ENCODE peak calls at places on chromosomes 1 and 21, in four cellular contexts. One of them, this sample, is unnamed.

GRCh38 chr1:156815307-156815826 is 1.3 kb downstream of the SH2D2A start:
- DNase-seq in HepG2: no peak
- DNase-seq in GM12878: no peak
- DNase-seq in SK-N-SH: peak; percentile 85
- DNase-seq in this sample: peak; percentile 50

GRCh38 chr1:244231572-244232315 is 180.7 kb downstream of the ZBTB18 start:
- DNase-seq in HepG2: no peak
- DNase-seq in GM12878: no peak
- DNase-seq in SK-N-SH: peak; percentile 66
- DNase-seq in this sample: no peak

GRCh38 chr1:67947114-67947513 is 103.3 kb downstream of the DIRAS3 start:
- DNase-seq in HepG2: no peak
- DNase-seq in GM12878: no peak
- DNase-seq in SK-N-SH: no peak
- DNase-seq in this sample: no peak

GRCh38 chr1:245105815-245106410 is 48.9 kb upstream of the KIF26B start:
- DNase-seq in HepG2: no peak
- DNase-seq in GM12878: no peak
- DNase-seq in SK-N-SH: no peak
- DNase-seq in this sample: no peak

GRCh38 chr1:161082996-161083742 is 6.2 kb downstream of the NECTIN4 start:
- DNase-seq in HepG2: peak; percentile 76
- DNase-seq in GM12878: no peak
- DNase-seq in SK-N-SH: peak; percentile 60
- DNase-seq in this sample: peak; percentile 74

GRCh38 chr1:26330276-26330675 is 12.5 kb downstream of the CD52 start:
- DNase-seq in HepG2: no peak
- DNase-seq in GM12878: no peak
- DNase-seq in SK-N-SH: no peak
- DNase-seq in this sample: no peak

GRCh38 chr1:241615043-241615974 is 24.9 kb downstream of the CHML start:
- DNase-seq in HepG2: peak; percentile 86
- DNase-seq in GM12878: no peak
- DNase-seq in SK-N-SH: no peak
- DNase-seq in this sample: no peak

GRCh38 chr1:115313173-115313572 is 24.9 kb downstream of the NGF start:
- DNase-seq in HepG2: no peak
- DNase-seq in GM12878: no peak
- DNase-seq in SK-N-SH: no peak
- DNase-seq in this sample: no peak

GRCh38 chr1:1004420-1004779 is 4.5 kb upstream of the HES4 start:
- DNase-seq in HepG2: no peak
- DNase-seq in GM12878: no peak
- DNase-seq in SK-N-SH: peak; percentile 54
- DNase-seq in this sample: no peak

GRCh38 chr1:24107462-24108225 is 4.3 kb downstream of the MYOM3 start:
- DNase-seq in HepG2: no peak
- DNase-seq in GM12878: no peak
- DNase-seq in SK-N-SH: no peak
- DNase-seq in this sample: no peak

GRCh38 chr1:17874665-17875064 is 119.5 kb downstream of the ACTL8 start:
- DNase-seq in HepG2: no peak
- DNase-seq in GM12878: no peak
- DNase-seq in SK-N-SH: no peak
- DNase-seq in this sample: no peak

GRCh38 chr1:32989160-32989894 is 24.7 kb upstream of the RNF19B start:
- DNase-seq in HepG2: no peak
- DNase-seq in GM12878: no peak
- DNase-seq in SK-N-SH: no peak
- DNase-seq in this sample: peak; percentile 77

GRCh38 chr1:4801192-4801924 is 146.9 kb downstream of the AJAP1 start:
- DNase-seq in HepG2: no peak
- DNase-seq in GM12878: no peak
- DNase-seq in SK-N-SH: no peak
- DNase-seq in this sample: no peak

GRCh38 chr1:167922023-167922422 is 8.1 kb upstream of the ADCY10 start:
- DNase-seq in HepG2: no peak
- DNase-seq in GM12878: no peak
- DNase-seq in SK-N-SH: no peak
- DNase-seq in this sample: no peak

GRCh38 chr1:54402896-54403295 is 3.3 kb downstream of the SSBP3 start:
- DNase-seq in HepG2: no peak
- DNase-seq in GM12878: no peak
- DNase-seq in SK-N-SH: no peak
- DNase-seq in this sample: no peak

GRCh38 chr1:89147707-89148106 is 21.8 kb upstream of the GBP2 start:
- DNase-seq in HepG2: no peak
- DNase-seq in GM12878: no peak
- DNase-seq in SK-N-SH: no peak
- DNase-seq in this sample: no peak

GRCh38 chr1:89143484-89143883 is 17.6 kb upstream of the GBP2 start:
- DNase-seq in HepG2: no peak
- DNase-seq in GM12878: no peak
- DNase-seq in SK-N-SH: no peak
- DNase-seq in this sample: no peak

GRCh38 chr1:89142160-89142559 is 16.2 kb upstream of the GBP2 start:
- DNase-seq in HepG2: no peak
- DNase-seq in GM12878: no peak
- DNase-seq in SK-N-SH: no peak
- DNase-seq in this sample: no peak
- TF ChIP-seq NFIC in HepG2: no peak
- TF ChIP-seq NFIC in GM12878: no peak
- TF ChIP-seq NFIC in SK-N-SH: no peak
- TF ChIP-seq NFIC in this sample: no peak

GRCh38 chr1:50422946-50423669 is at the start of gene DMRTA2:
- DNase-seq in HepG2: no peak
- DNase-seq in GM12878: no peak
- DNase-seq in SK-N-SH: peak; percentile 86
- DNase-seq in this sample: no peak
- H3K4me3 ChIP-seq in HepG2: no peak within 1 kb of the TSS
- H3K4me3 ChIP-seq in GM12878: peak within 1 kb of the TSS; percentile 67
- H3K4me3 ChIP-seq in SK-N-SH: peak within 1 kb of the TSS; percentile 48
- H3K4me3 ChIP-seq in this sample: no peak within 1 kb of the TSS

GRCh38 chr21:46253610-46254124 is 25.1 kb upstream of the LSS start:
- DNase-seq in HepG2: no peak
- DNase-seq in GM12878: peak; percentile 89
- DNase-seq in SK-N-SH: no peak
- DNase-seq in this sample: peak; percentile 60
- TF ChIP-seq NFIC in HepG2: no peak
- TF ChIP-seq NFIC in GM12878: no peak
- TF ChIP-seq NFIC in SK-N-SH: no peak
- TF ChIP-seq NFIC in this sample: no peak

DNA sequence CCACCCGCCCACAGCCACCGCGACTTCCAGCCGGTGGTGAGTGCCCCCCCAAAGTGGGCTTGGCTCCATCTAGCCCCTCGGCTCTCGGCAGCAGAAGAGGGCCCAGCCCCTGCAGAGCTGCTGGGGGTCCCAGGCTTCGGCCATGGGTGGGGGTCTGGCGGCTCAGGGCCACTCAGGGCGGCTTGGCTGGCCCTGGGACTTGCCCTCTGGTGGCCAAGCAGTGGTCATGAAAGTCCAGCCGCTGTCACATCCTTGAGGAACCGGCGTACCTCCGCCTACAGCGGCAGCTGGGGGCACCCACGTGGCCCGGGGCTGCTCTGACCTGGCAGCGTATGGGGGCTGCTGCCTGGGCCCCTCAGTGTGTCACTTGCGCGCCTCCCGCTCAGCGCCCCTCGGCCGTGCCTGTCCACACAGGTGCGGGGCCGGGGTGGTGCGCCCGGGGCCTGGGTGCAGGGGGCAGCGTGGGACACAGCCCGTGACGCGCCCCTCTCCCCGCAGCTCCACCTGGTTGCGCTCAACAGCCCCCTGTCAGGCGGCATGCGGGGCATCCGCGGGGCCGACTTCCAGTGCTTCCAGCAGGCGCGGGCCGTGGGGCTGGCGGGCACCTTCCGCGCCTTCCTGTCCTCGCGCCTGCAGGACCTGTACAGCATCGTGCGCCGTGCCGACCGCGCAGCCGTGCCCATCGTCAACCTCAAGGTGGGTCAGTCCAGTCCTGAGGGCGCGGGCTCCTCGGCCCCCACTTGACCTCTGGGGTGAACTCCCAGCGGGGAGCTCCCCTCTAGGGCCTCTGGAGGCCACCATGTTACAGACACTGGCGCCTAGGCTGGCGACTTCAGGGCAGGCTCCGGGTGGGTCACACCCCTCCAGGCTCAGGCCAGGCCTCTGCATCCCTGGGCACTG is 32.4 kb downstream of the SLC19A1 start:
- DNase-seq in HepG2: no peak
- DNase-seq in GM12878: no peak
- DNase-seq in SK-N-SH: peak; percentile 61
- DNase-seq in this sample: no peak
- H3K4me3 ChIP-seq in HepG2: no peak overlapping the region
- H3K4me3 ChIP-seq in GM12878: no peak overlapping the region
- H3K4me3 ChIP-seq in SK-N-SH: no peak overlapping the region
- H3K4me3 ChIP-seq in this sample: no peak overlapping the region

DNA sequence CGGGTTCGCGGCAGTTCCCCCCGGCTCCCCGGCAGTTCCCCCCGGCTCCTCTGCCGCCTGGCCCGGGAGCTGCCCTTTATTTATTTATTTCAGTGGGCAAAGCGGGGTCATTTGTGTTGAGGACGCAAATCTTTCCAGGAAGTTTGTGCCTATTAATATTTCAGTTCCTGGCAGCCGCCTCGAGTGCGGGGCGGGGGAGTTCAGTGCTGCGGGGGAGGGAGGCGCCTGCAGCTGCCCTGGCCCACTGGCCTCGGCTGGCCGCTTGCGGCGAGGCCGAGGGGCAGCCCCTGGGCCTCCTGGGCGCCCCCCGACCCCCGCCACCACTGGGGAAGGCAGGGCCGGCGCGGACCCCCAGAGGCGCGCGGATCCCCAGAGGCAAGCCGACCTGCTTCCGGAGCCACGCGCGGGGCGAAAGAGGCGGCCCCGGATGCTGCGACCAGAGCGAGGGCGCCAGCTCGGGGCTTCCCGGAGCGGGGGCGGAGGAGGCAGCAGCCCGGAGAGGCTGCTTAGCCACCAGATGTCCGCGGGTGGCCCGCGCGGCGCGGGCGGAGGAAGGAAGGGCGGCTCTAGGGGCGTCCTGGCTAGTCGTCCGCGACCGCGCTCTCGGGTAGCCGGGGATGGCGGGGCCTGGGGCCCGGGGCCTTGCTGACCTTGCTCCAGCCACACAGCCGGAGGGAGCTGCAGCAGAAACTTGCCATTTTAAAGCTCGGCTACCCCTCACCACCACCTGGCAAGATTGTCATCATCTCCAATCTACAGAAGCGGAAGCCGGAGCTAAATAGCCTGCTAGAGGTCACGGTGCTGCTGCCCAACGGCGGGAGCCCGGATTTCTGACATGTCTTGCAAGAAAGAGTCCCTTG is 48.0 kb downstream of the H3-3A start:
- DNase-seq in HepG2: no peak
- DNase-seq in GM12878: peak; percentile 41
- DNase-seq in SK-N-SH: peak; percentile 92
- DNase-seq in this sample: peak; percentile 91
- TF ChIP-seq NFIC in HepG2: no peak
- TF ChIP-seq NFIC in GM12878: peak; percentile 36
- TF ChIP-seq NFIC in SK-N-SH: peak; percentile 25
- TF ChIP-seq NFIC in this sample: peak; percentile 29

DNA sequence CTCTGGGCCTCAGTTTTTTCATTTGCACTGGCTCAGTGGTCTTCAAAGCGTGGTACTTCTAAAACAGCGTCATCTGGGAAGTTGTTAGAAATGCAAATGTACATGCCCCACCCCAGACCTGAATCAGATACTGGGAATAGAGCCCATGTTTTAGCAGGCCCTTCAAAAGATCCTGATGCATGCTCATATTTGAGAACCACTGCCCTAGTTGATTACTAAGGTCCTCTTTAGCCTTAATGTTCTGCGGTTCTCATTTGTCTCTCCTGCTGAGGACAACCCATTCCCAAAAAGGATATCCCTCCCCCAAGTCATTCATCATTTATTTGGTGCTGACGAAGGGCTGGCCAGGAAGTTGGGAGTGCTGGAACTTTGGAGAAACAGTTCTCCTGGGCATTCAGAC is 92.4 kb upstream of the RALGPS2 start:
- DNase-seq in HepG2: no peak
- DNase-seq in GM12878: no peak
- DNase-seq in SK-N-SH: no peak
- DNase-seq in this sample: no peak
- H3K4me3 ChIP-seq in HepG2: no peak overlapping the region
- H3K4me3 ChIP-seq in GM12878: no peak overlapping the region
- H3K4me3 ChIP-seq in SK-N-SH: no peak overlapping the region
- H3K4me3 ChIP-seq in this sample: no peak overlapping the region